ENCODE peak calls at places on chromosomes 12 and 14, in ten cellular contexts. U is right lobe of liver, A is AG04450, D is PC-3, O is heart left ventricle, K is HL-60, X is left lung, F is cardiac muscle cell, C is left ventricle myocardium inferior, Y is psoas muscle. E is an unnamed sample.
A peak's percentile ranks its signal among the peaks of the same experiment; 100 is the strongest.

GRCh38 chr12:108633534-108634224 is at the start of gene SELPLG:
- DNase-seq in U (peak; percentile 73), A (no peak), D (no peak), O (peak; percentile 76), K (peak; percentile 97), X (peak; percentile 93), F (no peak), C (peak; percentile 65), Y (peak; percentile 55), E (peak; percentile 73)

GRCh38 chr12:121465921-121466799 is 66.2 kb downstream of the RNF34 start:
- DNase-seq in U (peak; percentile 41), A (no peak), D (peak; percentile 23), O (peak; percentile 53), K (peak; percentile 25), X (peak; percentile 90), F (peak; percentile 30), C (no peak), Y (peak; percentile 35), E (no peak)

GRCh38 chr12:54940695-54941315 is 43.8 kb downstream of the TESPA1 start:
- DNase-seq in U (no peak), A (no peak), D (peak; percentile 74), O (no peak), K (no peak), X (no peak), F (no peak), C (no peak), Y (no peak), E (no peak)

GRCh38 chr14:52328286-52328685 is 14.2 kb downstream of the PTGER2 start:
- DNase-seq in U (no peak), A (no peak), D (peak; percentile 91), O (no peak), K (no peak), X (no peak), F (peak; percentile 40), C (no peak), Y (no peak), E (no peak)

GRCh38 chr12:108193922-108194321 is 64.8 kb downstream of the WSCD2 start:
- DNase-seq in U (no peak), A (no peak), D (peak; percentile 36), O (no peak), K (peak; percentile 9), X (no peak), F (peak; percentile 36), C (no peak), Y (no peak), E (no peak)

GRCh38 chr12:3105690-3106479 is 28.7 kb downstream of the TSPAN9 start:
- DNase-seq in U (no peak), A (no peak), D (no peak), O (no peak), K (no peak), X (no peak), F (no peak), C (no peak), Y (no peak), E (no peak)

GRCh38 chr12:111557271-111558106 is 41.6 kb downstream of the ATXN2 start:
- DNase-seq in U (no peak), A (no peak), D (peak; percentile 40), O (no peak), K (no peak), X (no peak), F (peak; percentile 24), C (no peak), Y (no peak), E (no peak)

GRCh38 chr14:92942576-92942975 is 19.6 kb downstream of the CHGA start:
- DNase-seq in U (no peak), A (no peak), D (no peak), O (no peak), K (no peak), X (peak; percentile 31), F (no peak), C (no peak), Y (no peak), E (no peak)

GRCh38 chr12:14410841-14411569 is 45.5 kb downstream of the ATF7IP start:
- DNase-seq in U (no peak), A (no peak), D (peak; percentile 63), O (no peak), K (no peak), X (no peak), F (peak; percentile 29), C (no peak), Y (no peak), E (no peak)

GRCh38 chr12:86233126-86233525 is 23.1 kb downstream of the MGAT4C start:
- DNase-seq in U (no peak), A (no peak), D (peak; percentile 22), O (no peak), K (no peak), X (no peak), F (no peak), C (no peak), Y (no peak), E (no peak)

GRCh38 chr12:80186727-80187217 is 87.4 kb downstream of the OTOGL start:
- DNase-seq in U (no peak), A (peak; percentile 84), D (peak; percentile 93), O (peak; percentile 35), K (peak; percentile 38), X (no peak), F (peak; percentile 97), C (no peak), Y (no peak), E (peak; percentile 64)

GRCh38 chr14:59634617-59635016 is 58.0 kb upstream of the CCDC175 start:
- DNase-seq in U (no peak), A (no peak), D (no peak), O (no peak), K (no peak), X (no peak), F (no peak), C (no peak), Y (no peak), E (no peak)

GRCh38 chr12:18472304-18472703 is 211.0 kb downstream of the PIK3C2G start:
- DNase-seq in U (no peak), A (no peak), D (peak; percentile 56), O (no peak), K (no peak), X (no peak), F (no peak), C (no peak), Y (no peak), E (no peak)

GRCh38 chr12:24015771-24016170 is 66.3 kb upstream of the SOX5 start:
- DNase-seq in U (no peak), A (no peak), D (no peak), O (no peak), K (no peak), X (no peak), F (no peak), C (no peak), Y (no peak), E (no peak)

DNA sequence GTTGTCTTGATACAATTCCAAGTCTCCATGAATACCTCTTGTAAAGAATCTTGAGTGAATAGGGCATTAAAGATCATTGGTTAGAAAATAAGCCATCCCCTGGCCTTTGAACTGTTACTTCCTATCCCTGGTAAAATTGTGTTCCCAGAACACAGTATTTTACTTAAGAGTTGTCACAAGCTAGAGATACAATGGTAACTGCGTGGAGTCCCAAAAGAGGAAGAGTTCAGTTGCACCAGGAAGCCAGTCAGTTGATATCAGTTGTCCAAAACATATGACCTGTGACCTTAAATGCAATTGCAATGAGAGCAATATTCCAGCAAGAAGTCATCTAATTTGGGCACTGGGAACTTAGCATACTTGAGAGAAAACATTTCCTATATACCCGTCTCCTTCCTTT is 117.3 kb downstream of the NEDD1 start:
- DNase-seq in U (no peak), A (no peak), D (no peak), O (no peak), K (no peak), X (no peak), F (no peak), C (no peak), Y (no peak), E (no peak)
- H3K27me3 ChIP-seq in U (no peaks in the 10 kb centered on the region), A (no peaks in the 10 kb centered on the region), D (peaks cover 88% of the 10 kb centered on the region), O (no peaks in the 10 kb centered on the region), K (no peaks in the 10 kb centered on the region), X (no peaks in the 10 kb centered on the region), F (no peaks in the 10 kb centered on the region), C (no peaks in the 10 kb centered on the region), Y (no peaks in the 10 kb centered on the region), E (no peaks in the 10 kb centered on the region)

GRCh38 chr14:105943973-105944602 is 417.7 kb downstream of the TMEM121 start:
- DNase-seq in U (peak; percentile 50), A (no peak), D (no peak), O (no peak), K (no peak), X (no peak), F (no peak), C (no peak), Y (no peak), E (no peak)

GRCh38 chr14:105944632-105945610 is 418.5 kb downstream of the TMEM121 start:
- DNase-seq in U (peak; percentile 77), A (no peak), D (peak; percentile 73), O (peak; percentile 61), K (peak; percentile 57), X (peak; percentile 88), F (no peak), C (peak; percentile 46), Y (peak; percentile 44), E (peak; percentile 57)

GRCh38 chr14:105941226-105942166 is 415.1 kb downstream of the TMEM121 start:
- DNase-seq in U (no peak), A (no peak), D (no peak), O (no peak), K (no peak), X (no peak), F (no peak), C (no peak), Y (no peak), E (peak; percentile 38)

GRCh38 chr14:105947599-105947998 is 421.2 kb downstream of the TMEM121 start:
- DNase-seq in U (no peak), A (no peak), D (no peak), O (no peak), K (no peak), X (no peak), F (no peak), C (no peak), Y (no peak), E (no peak)

DNA sequence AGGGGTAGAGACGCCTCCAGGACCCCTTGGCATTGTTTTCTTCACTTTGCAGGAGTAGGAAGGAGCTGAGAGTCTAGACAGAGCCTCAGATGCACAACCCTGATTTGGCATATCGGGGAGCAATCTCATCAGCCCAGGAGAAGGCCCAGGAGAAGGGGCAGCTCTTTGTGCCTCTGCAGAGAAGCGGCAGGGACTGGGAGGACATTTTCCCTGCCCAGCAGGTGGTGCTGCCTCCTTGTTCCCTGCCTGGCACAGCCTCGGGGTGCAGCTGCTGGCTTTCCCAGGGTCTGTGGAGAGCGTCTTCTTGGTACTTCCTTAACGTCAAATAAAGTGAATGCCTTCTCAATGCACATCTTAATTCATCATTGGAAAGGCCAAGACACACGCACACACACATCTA is 419.5 kb downstream of the TMEM121 start:
- DNase-seq in U (no peak), A (no peak), D (peak; percentile 11), O (no peak), K (peak; percentile 39), X (no peak), F (no peak), C (no peak), Y (no peak), E (peak; percentile 54)
- TF ChIP-seq CTCF in U (no peak), A (no peak), D (no peak), O (no peak), K (no peak), X (no peak), F (no peak), C (peak; percentile 12), Y (no peak), E (no peak)

GRCh38 chr12:116244474-116245090 is 32.9 kb downstream of the MED13L start:
- DNase-seq in U (no peak), A (no peak), D (no peak), O (no peak), K (no peak), X (no peak), F (no peak), C (no peak), Y (no peak), E (no peak)
- H3K27ac ChIP-seq in U (no peak overlapping the region), A (no peak overlapping the region), D (no peak overlapping the region), O (no peak overlapping the region), K (peak overlapping the region; percentile 16), X (peak overlapping the region; percentile 49), F (peak overlapping the region; percentile 66), C (peak overlapping the region; percentile 5), Y (peak overlapping the region; percentile 81), E (no peak overlapping the region)

GRCh38 chr14:76125506-76125905 is 26.2 kb upstream of the GPATCH2L start:
- DNase-seq in U (no peak), A (no peak), D (no peak), O (no peak), K (no peak), X (no peak), F (no peak), C (no peak), Y (no peak), E (no peak)
- H3K27me3 ChIP-seq in U (no peaks in the 10 kb centered on the region), A (peaks cover 8% of the 10 kb centered on the region), D (peaks cover 34% of the 10 kb centered on the region), O (no peaks in the 10 kb centered on the region), K (no peaks in the 10 kb centered on the region), X (peaks cover 26% of the 10 kb centered on the region), F (peaks cover under 1% of the 10 kb centered on the region), C (peaks cover 50% of the 10 kb centered on the region), Y (no peaks in the 10 kb centered on the region), E (no peaks in the 10 kb centered on the region)